ENCODE peak calls at places on chromosome 10, in nine cellular contexts. One of them, this sample, is unnamed.

GRCh38 chr10:96122824-96123223 is 7.3 kb upstream of the ZNF518A start:
- DNase-seq in fibroblast of lung: no peak
- DNase-seq in nephron progenitor cell: no peak
- DNase-seq in germinal center: no peak
- DNase-seq in brain microvascular endothelial cell: no peak
- DNase-seq in stimulated activated CD4-positive, alpha-beta T cell treated with anti-CD3 and anti-CD28 coated beads, Interleukin-12 subunit alpha, Interleukin-12 subunit beta, amount 100 ng/mL, for 48 hours: no peak
- DNase-seq in NCI-H446 treated with DMSO at 0.1 percent for 48 hours: no peak
- DNase-seq in GM10248: no peak
- DNase-seq in GM19239: no peak
- DNase-seq in this sample: no peak

GRCh38 chr10:85492684-85493083 is 873.9 kb downstream of the GRID1 start:
- DNase-seq in fibroblast of lung: no peak
- DNase-seq in stimulated activated CD4-positive, alpha-beta T cell treated with anti-CD3 and anti-CD28 coated beads, Interleukin-12 subunit alpha, Interleukin-12 subunit beta, amount 100 ng/mL, for 48 hours: no peak
- DNase-seq in GM10248: no peak
- DNase-seq in NCI-H446 treated with DMSO at 0.1 percent for 48 hours: no peak
- DNase-seq in nephron progenitor cell: no peak
- DNase-seq in germinal center: no peak
- DNase-seq in GM19239: no peak
- DNase-seq in brain microvascular endothelial cell: no peak
- DNase-seq in this sample: no peak

GRCh38 chr10:44830022-44830421 is 81.1 kb upstream of the TMEM72 start:
- DNase-seq in germinal center: no peak
- DNase-seq in fibroblast of lung: peak; percentile 89
- DNase-seq in GM10248: no peak
- DNase-seq in NCI-H446 treated with DMSO at 0.1 percent for 48 hours: no peak
- DNase-seq in nephron progenitor cell: no peak
- DNase-seq in brain microvascular endothelial cell: no peak
- DNase-seq in GM19239: no peak
- DNase-seq in stimulated activated CD4-positive, alpha-beta T cell treated with anti-CD3 and anti-CD28 coated beads, Interleukin-12 subunit alpha, Interleukin-12 subunit beta, amount 100 ng/mL, for 48 hours: no peak
- DNase-seq in this sample: peak; percentile 18

GRCh38 chr10:130844264-130844761 is 467.2 kb downstream of the TCERG1L start:
- DNase-seq in nephron progenitor cell: no peak
- DNase-seq in GM10248: no peak
- DNase-seq in GM19239: no peak
- DNase-seq in germinal center: no peak
- DNase-seq in brain microvascular endothelial cell: peak; percentile 36
- DNase-seq in stimulated activated CD4-positive, alpha-beta T cell treated with anti-CD3 and anti-CD28 coated beads, Interleukin-12 subunit alpha, Interleukin-12 subunit beta, amount 100 ng/mL, for 48 hours: no peak
- DNase-seq in NCI-H446 treated with DMSO at 0.1 percent for 48 hours: no peak
- DNase-seq in fibroblast of lung: no peak
- DNase-seq in this sample: no peak

GRCh38 chr10:95537543-95537930 is 23.6 kb downstream of the SORBS1 start:
- DNase-seq in fibroblast of lung: peak; percentile 54
- DNase-seq in GM10248: no peak
- DNase-seq in germinal center: no peak
- DNase-seq in stimulated activated CD4-positive, alpha-beta T cell treated with anti-CD3 and anti-CD28 coated beads, Interleukin-12 subunit alpha, Interleukin-12 subunit beta, amount 100 ng/mL, for 48 hours: no peak
- DNase-seq in GM19239: no peak
- DNase-seq in nephron progenitor cell: no peak
- DNase-seq in NCI-H446 treated with DMSO at 0.1 percent for 48 hours: no peak
- DNase-seq in brain microvascular endothelial cell: no peak
- DNase-seq in this sample: no peak

GRCh38 chr10:124598196-124598595 is 136.6 kb downstream of the LHPP start:
- DNase-seq in NCI-H446 treated with DMSO at 0.1 percent for 48 hours: no peak
- DNase-seq in stimulated activated CD4-positive, alpha-beta T cell treated with anti-CD3 and anti-CD28 coated beads, Interleukin-12 subunit alpha, Interleukin-12 subunit beta, amount 100 ng/mL, for 48 hours: no peak
- DNase-seq in fibroblast of lung: no peak
- DNase-seq in brain microvascular endothelial cell: no peak
- DNase-seq in nephron progenitor cell: no peak
- DNase-seq in germinal center: no peak
- DNase-seq in GM19239: no peak
- DNase-seq in GM10248: no peak
- DNase-seq in this sample: no peak

GRCh38 chr10:59942556-59942955 is 36.2 kb upstream of the CCDC6 start:
- DNase-seq in nephron progenitor cell: no peak
- DNase-seq in GM10248: no peak
- DNase-seq in brain microvascular endothelial cell: no peak
- DNase-seq in germinal center: no peak
- DNase-seq in stimulated activated CD4-positive, alpha-beta T cell treated with anti-CD3 and anti-CD28 coated beads, Interleukin-12 subunit alpha, Interleukin-12 subunit beta, amount 100 ng/mL, for 48 hours: no peak
- DNase-seq in NCI-H446 treated with DMSO at 0.1 percent for 48 hours: no peak
- DNase-seq in GM19239: no peak
- DNase-seq in fibroblast of lung: no peak
- DNase-seq in this sample: no peak

GRCh38 chr10:72068126-72068765 is 20.1 kb downstream of the SPOCK2 start:
- DNase-seq in GM10248: no peak
- DNase-seq in germinal center: no peak
- DNase-seq in stimulated activated CD4-positive, alpha-beta T cell treated with anti-CD3 and anti-CD28 coated beads, Interleukin-12 subunit alpha, Interleukin-12 subunit beta, amount 100 ng/mL, for 48 hours: no peak
- DNase-seq in nephron progenitor cell: no peak
- DNase-seq in brain microvascular endothelial cell: no peak
- DNase-seq in NCI-H446 treated with DMSO at 0.1 percent for 48 hours: no peak
- DNase-seq in fibroblast of lung: no peak
- DNase-seq in GM19239: no peak
- DNase-seq in this sample: no peak

GRCh38 chr10:3780056-3780765 is 4.8 kb downstream of the KLF6 start:
- DNase-seq in germinal center: no peak
- DNase-seq in fibroblast of lung: peak; percentile 86
- DNase-seq in GM19239: no peak
- DNase-seq in stimulated activated CD4-positive, alpha-beta T cell treated with anti-CD3 and anti-CD28 coated beads, Interleukin-12 subunit alpha, Interleukin-12 subunit beta, amount 100 ng/mL, for 48 hours: no peak
- DNase-seq in GM10248: no peak
- DNase-seq in nephron progenitor cell: no peak
- DNase-seq in brain microvascular endothelial cell: peak; percentile 63
- DNase-seq in NCI-H446 treated with DMSO at 0.1 percent for 48 hours: no peak
- DNase-seq in this sample: peak; percentile 85

GRCh38 chr10:124175701-124176100 is 82.3 kb upstream of the CHST15 start:
- DNase-seq in GM10248: no peak
- DNase-seq in stimulated activated CD4-positive, alpha-beta T cell treated with anti-CD3 and anti-CD28 coated beads, Interleukin-12 subunit alpha, Interleukin-12 subunit beta, amount 100 ng/mL, for 48 hours: no peak
- DNase-seq in germinal center: no peak
- DNase-seq in brain microvascular endothelial cell: no peak
- DNase-seq in fibroblast of lung: no peak
- DNase-seq in nephron progenitor cell: no peak
- DNase-seq in NCI-H446 treated with DMSO at 0.1 percent for 48 hours: no peak
- DNase-seq in GM19239: no peak
- DNase-seq in this sample: no peak

GRCh38 chr10:71006497-71006896 is 118.1 kb upstream of the PCBD1 start:
- DNase-seq in germinal center: no peak
- DNase-seq in GM19239: no peak
- DNase-seq in brain microvascular endothelial cell: no peak
- DNase-seq in GM10248: no peak
- DNase-seq in nephron progenitor cell: no peak
- DNase-seq in stimulated activated CD4-positive, alpha-beta T cell treated with anti-CD3 and anti-CD28 coated beads, Interleukin-12 subunit alpha, Interleukin-12 subunit beta, amount 100 ng/mL, for 48 hours: no peak
- DNase-seq in fibroblast of lung: no peak
- DNase-seq in NCI-H446 treated with DMSO at 0.1 percent for 48 hours: no peak
- DNase-seq in this sample: no peak

GRCh38 chr10:124719213-124719851 is 24.8 kb downstream of the FAM53B start:
- DNase-seq in GM10248: peak; percentile 67
- DNase-seq in brain microvascular endothelial cell: peak; percentile 54
- DNase-seq in fibroblast of lung: peak; percentile 78
- DNase-seq in GM19239: no peak
- DNase-seq in NCI-H446 treated with DMSO at 0.1 percent for 48 hours: no peak
- DNase-seq in stimulated activated CD4-positive, alpha-beta T cell treated with anti-CD3 and anti-CD28 coated beads, Interleukin-12 subunit alpha, Interleukin-12 subunit beta, amount 100 ng/mL, for 48 hours: no peak
- DNase-seq in germinal center: peak; percentile 86
- DNase-seq in nephron progenitor cell: no peak
- DNase-seq in this sample: peak; percentile 72

GRCh38 chr10:104300002-104300735 is 31.2 kb downstream of the GSTO2 start:
- DNase-seq in GM19239: no peak
- DNase-seq in GM10248: no peak
- DNase-seq in NCI-H446 treated with DMSO at 0.1 percent for 48 hours: no peak
- DNase-seq in germinal center: no peak
- DNase-seq in stimulated activated CD4-positive, alpha-beta T cell treated with anti-CD3 and anti-CD28 coated beads, Interleukin-12 subunit alpha, Interleukin-12 subunit beta, amount 100 ng/mL, for 48 hours: no peak
- DNase-seq in fibroblast of lung: peak; percentile 99
- DNase-seq in brain microvascular endothelial cell: peak; percentile 99
- DNase-seq in nephron progenitor cell: no peak
- DNase-seq in this sample: peak; percentile 90

GRCh38 chr10:6473430-6473829 is 106.6 kb downstream of the PRKCQ start:
- DNase-seq in brain microvascular endothelial cell: no peak
- DNase-seq in nephron progenitor cell: no peak
- DNase-seq in germinal center: no peak
- DNase-seq in fibroblast of lung: no peak
- DNase-seq in stimulated activated CD4-positive, alpha-beta T cell treated with anti-CD3 and anti-CD28 coated beads, Interleukin-12 subunit alpha, Interleukin-12 subunit beta, amount 100 ng/mL, for 48 hours: peak; percentile 56
- DNase-seq in NCI-H446 treated with DMSO at 0.1 percent for 48 hours: no peak
- DNase-seq in GM19239: peak; percentile 31
- DNase-seq in GM10248: peak; percentile 38
- DNase-seq in this sample: peak; percentile 70

GRCh38 chr10:88642991-88643390 is 21.3 kb upstream of the LIPF start:
- DNase-seq in nephron progenitor cell: no peak
- DNase-seq in fibroblast of lung: peak; percentile 50
- DNase-seq in NCI-H446 treated with DMSO at 0.1 percent for 48 hours: no peak
- DNase-seq in brain microvascular endothelial cell: peak; percentile 14
- DNase-seq in GM10248: no peak
- DNase-seq in stimulated activated CD4-positive, alpha-beta T cell treated with anti-CD3 and anti-CD28 coated beads, Interleukin-12 subunit alpha, Interleukin-12 subunit beta, amount 100 ng/mL, for 48 hours: no peak
- DNase-seq in GM19239: no peak
- DNase-seq in germinal center: no peak
- DNase-seq in this sample: no peak

GRCh38 chr10:17742918-17743317 is 9.1 kb upstream of the TMEM236 start:
- DNase-seq in NCI-H446 treated with DMSO at 0.1 percent for 48 hours: no peak
- DNase-seq in nephron progenitor cell: peak; percentile 72
- DNase-seq in stimulated activated CD4-positive, alpha-beta T cell treated with anti-CD3 and anti-CD28 coated beads, Interleukin-12 subunit alpha, Interleukin-12 subunit beta, amount 100 ng/mL, for 48 hours: peak; percentile 73
- DNase-seq in germinal center: peak; percentile 61
- DNase-seq in brain microvascular endothelial cell: peak; percentile 49
- DNase-seq in fibroblast of lung: peak; percentile 29
- DNase-seq in GM10248: peak; percentile 59
- DNase-seq in GM19239: no peak
- DNase-seq in this sample: peak; percentile 63

GRCh38 chr10:49410365-49411074 is 14.6 kb upstream of the DRGX start:
- DNase-seq in nephron progenitor cell: no peak
- DNase-seq in fibroblast of lung: no peak
- DNase-seq in GM19239: no peak
- DNase-seq in GM10248: no peak
- DNase-seq in NCI-H446 treated with DMSO at 0.1 percent for 48 hours: no peak
- DNase-seq in germinal center: no peak
- DNase-seq in stimulated activated CD4-positive, alpha-beta T cell treated with anti-CD3 and anti-CD28 coated beads, Interleukin-12 subunit alpha, Interleukin-12 subunit beta, amount 100 ng/mL, for 48 hours: no peak
- DNase-seq in brain microvascular endothelial cell: no peak
- DNase-seq in this sample: no peak

GRCh38 chr10:72175166-72175565 is 40.6 kb upstream of the ANAPC16 start:
- DNase-seq in brain microvascular endothelial cell: peak; percentile 18
- DNase-seq in stimulated activated CD4-positive, alpha-beta T cell treated with anti-CD3 and anti-CD28 coated beads, Interleukin-12 subunit alpha, Interleukin-12 subunit beta, amount 100 ng/mL, for 48 hours: no peak
- DNase-seq in fibroblast of lung: peak; percentile 68
- DNase-seq in GM10248: no peak
- DNase-seq in GM19239: no peak
- DNase-seq in germinal center: no peak
- DNase-seq in NCI-H446 treated with DMSO at 0.1 percent for 48 hours: no peak
- DNase-seq in nephron progenitor cell: no peak
- DNase-seq in this sample: peak; percentile 59

GRCh38 chr10:86862373-86862772 is 95.0 kb downstream of the MMRN2 start:
- DNase-seq in GM19239: no peak
- DNase-seq in fibroblast of lung: no peak
- DNase-seq in NCI-H446 treated with DMSO at 0.1 percent for 48 hours: no peak
- DNase-seq in GM10248: no peak
- DNase-seq in brain microvascular endothelial cell: no peak
- DNase-seq in germinal center: no peak
- DNase-seq in nephron progenitor cell: no peak
- DNase-seq in stimulated activated CD4-positive, alpha-beta T cell treated with anti-CD3 and anti-CD28 coated beads, Interleukin-12 subunit alpha, Interleukin-12 subunit beta, amount 100 ng/mL, for 48 hours: no peak
- DNase-seq in this sample: no peak

GRCh38 chr10:130554701-130555410 is 418.7 kb downstream of the GLRX3 start:
- DNase-seq in nephron progenitor cell: no peak
- DNase-seq in brain microvascular endothelial cell: no peak
- DNase-seq in fibroblast of lung: no peak
- DNase-seq in stimulated activated CD4-positive, alpha-beta T cell treated with anti-CD3 and anti-CD28 coated beads, Interleukin-12 subunit alpha, Interleukin-12 subunit beta, amount 100 ng/mL, for 48 hours: no peak
- DNase-seq in GM10248: no peak
- DNase-seq in GM19239: no peak
- DNase-seq in NCI-H446 treated with DMSO at 0.1 percent for 48 hours: no peak
- DNase-seq in germinal center: no peak
- DNase-seq in this sample: no peak

GRCh38 chr10:90458054-90458453 is 399.8 kb downstream of the HTR7 start:
- DNase-seq in brain microvascular endothelial cell: no peak
- DNase-seq in GM19239: no peak
- DNase-seq in stimulated activated CD4-positive, alpha-beta T cell treated with anti-CD3 and anti-CD28 coated beads, Interleukin-12 subunit alpha, Interleukin-12 subunit beta, amount 100 ng/mL, for 48 hours: no peak
- DNase-seq in germinal center: no peak
- DNase-seq in nephron progenitor cell: no peak
- DNase-seq in NCI-H446 treated with DMSO at 0.1 percent for 48 hours: no peak
- DNase-seq in fibroblast of lung: no peak
- DNase-seq in GM10248: no peak
- DNase-seq in this sample: no peak

GRCh38 chr10:49740346-49741107 is 21.6 kb downstream of the OGDHL start:
- DNase-seq in nephron progenitor cell: no peak
- DNase-seq in brain microvascular endothelial cell: no peak
- DNase-seq in NCI-H446 treated with DMSO at 0.1 percent for 48 hours: no peak
- DNase-seq in GM19239: no peak
- DNase-seq in stimulated activated CD4-positive, alpha-beta T cell treated with anti-CD3 and anti-CD28 coated beads, Interleukin-12 subunit alpha, Interleukin-12 subunit beta, amount 100 ng/mL, for 48 hours: no peak
- DNase-seq in GM10248: no peak
- DNase-seq in fibroblast of lung: no peak
- DNase-seq in germinal center: no peak
- DNase-seq in this sample: peak; percentile 10

GRCh38 chr10:110056822-110057221 is 49.0 kb downstream of the ADD3 start:
- DNase-seq in nephron progenitor cell: no peak
- DNase-seq in stimulated activated CD4-positive, alpha-beta T cell treated with anti-CD3 and anti-CD28 coated beads, Interleukin-12 subunit alpha, Interleukin-12 subunit beta, amount 100 ng/mL, for 48 hours: no peak
- DNase-seq in NCI-H446 treated with DMSO at 0.1 percent for 48 hours: no peak
- DNase-seq in fibroblast of lung: peak; percentile 83
- DNase-seq in germinal center: no peak
- DNase-seq in GM10248: no peak
- DNase-seq in GM19239: no peak
- DNase-seq in brain microvascular endothelial cell: no peak
- DNase-seq in this sample: peak; percentile 54

GRCh38 chr10:108783897-108784296 is 1139.4 kb downstream of the XPNPEP1 start:
- DNase-seq in GM19239: peak; percentile 6
- DNase-seq in stimulated activated CD4-positive, alpha-beta T cell treated with anti-CD3 and anti-CD28 coated beads, Interleukin-12 subunit alpha, Interleukin-12 subunit beta, amount 100 ng/mL, for 48 hours: peak; percentile 8
- DNase-seq in NCI-H446 treated with DMSO at 0.1 percent for 48 hours: peak; percentile 8
- DNase-seq in brain microvascular endothelial cell: peak; percentile 0
- DNase-seq in GM10248: peak; percentile 21
- DNase-seq in fibroblast of lung: peak; percentile 60
- DNase-seq in germinal center: peak; percentile 9
- DNase-seq in nephron progenitor cell: peak; percentile 11
- DNase-seq in this sample: peak; percentile 85

GRCh38 chr10:132360766-132361447 is 28.9 kb downstream of the LRRC27 start:
- DNase-seq in brain microvascular endothelial cell: no peak
- DNase-seq in fibroblast of lung: no peak
- DNase-seq in GM19239: no peak
- DNase-seq in NCI-H446 treated with DMSO at 0.1 percent for 48 hours: no peak
- DNase-seq in GM10248: no peak
- DNase-seq in stimulated activated CD4-positive, alpha-beta T cell treated with anti-CD3 and anti-CD28 coated beads, Interleukin-12 subunit alpha, Interleukin-12 subunit beta, amount 100 ng/mL, for 48 hours: peak; percentile 35
- DNase-seq in nephron progenitor cell: peak; percentile 47
- DNase-seq in germinal center: peak; percentile 20
- DNase-seq in this sample: no peak

GRCh38 chr10:50508315-50509051 is 115.3 kb downstream of the SGMS1 start:
- DNase-seq in GM10248: peak; percentile 71
- DNase-seq in nephron progenitor cell: no peak
- DNase-seq in NCI-H446 treated with DMSO at 0.1 percent for 48 hours: no peak
- DNase-seq in stimulated activated CD4-positive, alpha-beta T cell treated with anti-CD3 and anti-CD28 coated beads, Interleukin-12 subunit alpha, Interleukin-12 subunit beta, amount 100 ng/mL, for 48 hours: no peak
- DNase-seq in fibroblast of lung: no peak
- DNase-seq in GM19239: peak; percentile 40
- DNase-seq in brain microvascular endothelial cell: no peak
- DNase-seq in germinal center: peak; percentile 10
- DNase-seq in this sample: no peak

GRCh38 chr10:91536101-91536500 is 96.8 kb downstream of the PPP1R3C start:
- DNase-seq in stimulated activated CD4-positive, alpha-beta T cell treated with anti-CD3 and anti-CD28 coated beads, Interleukin-12 subunit alpha, Interleukin-12 subunit beta, amount 100 ng/mL, for 48 hours: no peak
- DNase-seq in nephron progenitor cell: no peak
- DNase-seq in germinal center: no peak
- DNase-seq in GM10248: no peak
- DNase-seq in fibroblast of lung: peak; percentile 58
- DNase-seq in GM19239: no peak
- DNase-seq in NCI-H446 treated with DMSO at 0.1 percent for 48 hours: peak; percentile 55
- DNase-seq in brain microvascular endothelial cell: no peak
- DNase-seq in this sample: no peak

GRCh38 chr10:18478354-18478753 is 173.0 kb downstream of the NSUN6 start:
- DNase-seq in GM10248: no peak
- DNase-seq in GM19239: no peak
- DNase-seq in nephron progenitor cell: no peak
- DNase-seq in stimulated activated CD4-positive, alpha-beta T cell treated with anti-CD3 and anti-CD28 coated beads, Interleukin-12 subunit alpha, Interleukin-12 subunit beta, amount 100 ng/mL, for 48 hours: no peak
- DNase-seq in NCI-H446 treated with DMSO at 0.1 percent for 48 hours: no peak
- DNase-seq in fibroblast of lung: no peak
- DNase-seq in brain microvascular endothelial cell: no peak
- DNase-seq in germinal center: no peak
- DNase-seq in this sample: no peak

GRCh38 chr10:74050653-74051052 is 52.7 kb downstream of the VCL start:
- DNase-seq in nephron progenitor cell: no peak
- DNase-seq in GM19239: no peak
- DNase-seq in NCI-H446 treated with DMSO at 0.1 percent for 48 hours: no peak
- DNase-seq in fibroblast of lung: no peak
- DNase-seq in brain microvascular endothelial cell: no peak
- DNase-seq in germinal center: no peak
- DNase-seq in GM10248: no peak
- DNase-seq in stimulated activated CD4-positive, alpha-beta T cell treated with anti-CD3 and anti-CD28 coated beads, Interleukin-12 subunit alpha, Interleukin-12 subunit beta, amount 100 ng/mL, for 48 hours: no peak
- DNase-seq in this sample: no peak

GRCh38 chr10:61592581-61592980 is 70.1 kb upstream of the CABCOCO1 start:
- DNase-seq in nephron progenitor cell: peak; percentile 4
- DNase-seq in brain microvascular endothelial cell: peak; percentile 24
- DNase-seq in GM19239: no peak
- DNase-seq in NCI-H446 treated with DMSO at 0.1 percent for 48 hours: no peak
- DNase-seq in fibroblast of lung: no peak
- DNase-seq in germinal center: peak; percentile 3
- DNase-seq in stimulated activated CD4-positive, alpha-beta T cell treated with anti-CD3 and anti-CD28 coated beads, Interleukin-12 subunit alpha, Interleukin-12 subunit beta, amount 100 ng/mL, for 48 hours: no peak
- DNase-seq in GM10248: no peak
- DNase-seq in this sample: peak; percentile 5

GRCh38 chr10:13716161-13717071 is 129.7 kb downstream of the PRPF18 start:
- DNase-seq in nephron progenitor cell: no peak
- DNase-seq in NCI-H446 treated with DMSO at 0.1 percent for 48 hours: no peak
- DNase-seq in GM10248: no peak
- DNase-seq in fibroblast of lung: peak; percentile 96
- DNase-seq in germinal center: no peak
- DNase-seq in stimulated activated CD4-positive, alpha-beta T cell treated with anti-CD3 and anti-CD28 coated beads, Interleukin-12 subunit alpha, Interleukin-12 subunit beta, amount 100 ng/mL, for 48 hours: no peak
- DNase-seq in brain microvascular endothelial cell: peak; percentile 70
- DNase-seq in GM19239: no peak
- DNase-seq in this sample: peak; percentile 93

This sample was measured in RPMI7951.